ENCODE peak calls at places on chromosomes 16 and 17, in four cellular contexts. One of them, this sample, is unnamed.
A peak's percentile ranks its signal among the peaks of the same experiment; 100 is the strongest.

GRCh38 chr16:4321286-4322120 is 5.6 kb downstream of the GLIS2 start:
- DNase-seq in mucosa of descending colon: no peak
- DNase-seq in prostate gland: no peak
- DNase-seq in fibroblast of lung: no peak
- DNase-seq in this sample: no peak

GRCh38 chr16:66703359-66704215 is 7.0 kb upstream of the CMTM4 start:
- DNase-seq in prostate gland: no peak
- DNase-seq in mucosa of descending colon: no peak
- DNase-seq in fibroblast of lung: peak; percentile 28
- DNase-seq in this sample: no peak

GRCh38 chr17:77325826-77326581 is 185.2 kb downstream of the SEC14L1 start:
- DNase-seq in prostate gland: no peak
- DNase-seq in fibroblast of lung: peak; percentile 24
- DNase-seq in mucosa of descending colon: peak; percentile 40
- DNase-seq in this sample: peak; percentile 46

GRCh38 chr16:75235721-75236193 is 15.7 kb downstream of the BCAR1 start:
- DNase-seq in prostate gland: no peak
- DNase-seq in mucosa of descending colon: no peak
- DNase-seq in fibroblast of lung: no peak
- DNase-seq in this sample: peak; percentile 47

GRCh38 chr17:8709006-8709405 is 35.6 kb downstream of the CCDC42 start:
- DNase-seq in fibroblast of lung: no peak
- DNase-seq in prostate gland: no peak
- DNase-seq in mucosa of descending colon: no peak
- DNase-seq in this sample: no peak

GRCh38 chr17:82884341-82884871 is 44.6 kb upstream of the ZNF750 start:
- DNase-seq in fibroblast of lung: no peak
- DNase-seq in prostate gland: no peak
- DNase-seq in mucosa of descending colon: no peak
- DNase-seq in this sample: no peak

GRCh38 chr17:400257-400656 is 47.6 kb upstream of the RPH3AL start:
- DNase-seq in fibroblast of lung: no peak
- DNase-seq in prostate gland: no peak
- DNase-seq in mucosa of descending colon: no peak
- DNase-seq in this sample: peak; percentile 4

GRCh38 chr17:76145231-76146052 is 4.4 kb upstream of the FOXJ1 start:
- DNase-seq in mucosa of descending colon: peak; percentile 30
- DNase-seq in fibroblast of lung: no peak
- DNase-seq in prostate gland: no peak
- DNase-seq in this sample: no peak

GRCh38 chr17:79913451-79913850 is 74.2 kb upstream of the CBX4 start:
- DNase-seq in prostate gland: no peak
- DNase-seq in fibroblast of lung: no peak
- DNase-seq in mucosa of descending colon: no peak
- DNase-seq in this sample: no peak

GRCh38 chr17:9473716-9474115 is 101.9 kb downstream of the STX8 start:
- DNase-seq in mucosa of descending colon: no peak
- DNase-seq in fibroblast of lung: peak; percentile 94
- DNase-seq in prostate gland: no peak
- DNase-seq in this sample: no peak

GRCh38 chr17:36094746-36095145 is 4.8 kb upstream of the CCL3 start:
- DNase-seq in mucosa of descending colon: no peak
- DNase-seq in fibroblast of lung: no peak
- DNase-seq in prostate gland: no peak
- DNase-seq in this sample: no peak

GRCh38 chr17:81030726-81031570 is 4.0 kb upstream of the BAIAP2 start:
- DNase-seq in prostate gland: no peak
- DNase-seq in fibroblast of lung: no peak
- DNase-seq in mucosa of descending colon: peak; percentile 80
- DNase-seq in this sample: peak; percentile 82

GRCh38 chr16:89065445-89065795 is 28.2 kb upstream of the ACSF3 start:
- DNase-seq in prostate gland: no peak
- DNase-seq in fibroblast of lung: no peak
- DNase-seq in mucosa of descending colon: no peak
- DNase-seq in this sample: no peak

GRCh38 chr17:45225051-45225700 is 3.5 kb downstream of the FMNL1 start:
- DNase-seq in mucosa of descending colon: peak; percentile 8
- DNase-seq in fibroblast of lung: no peak
- DNase-seq in prostate gland: no peak
- DNase-seq in this sample: no peak

GRCh38 chr17:1934901-1935300 is 90.2 kb downstream of the RTN4RL1 start:
- DNase-seq in mucosa of descending colon: no peak
- DNase-seq in fibroblast of lung: no peak
- DNase-seq in prostate gland: no peak
- DNase-seq in this sample: no peak

GRCh38 chr17:7314719-7315569 is at the start of gene GPS2:
- DNase-seq in fibroblast of lung: peak; percentile 78
- DNase-seq in mucosa of descending colon: peak; percentile 95
- DNase-seq in prostate gland: peak; percentile 92
- DNase-seq in this sample: peak; percentile 96

GRCh38 chr17:18186271-18186982 is 2.8 kb downstream of the ALKBH5 start:
- DNase-seq in mucosa of descending colon: no peak
- DNase-seq in fibroblast of lung: peak; percentile 55
- DNase-seq in prostate gland: no peak
- DNase-seq in this sample: no peak

GRCh38 chr17:50865060-50865867 is 890 bp downstream of the TOB1 start:
- DNase-seq in prostate gland: peak; percentile 60
- DNase-seq in mucosa of descending colon: peak; percentile 59
- DNase-seq in fibroblast of lung: peak; percentile 58
- DNase-seq in this sample: peak; percentile 71

GRCh38 chr16:5004311-5004710 is 29.4 kb downstream of the NAGPA start:
- DNase-seq in mucosa of descending colon: no peak
- DNase-seq in prostate gland: no peak
- DNase-seq in fibroblast of lung: no peak
- DNase-seq in this sample: peak; percentile 11

GRCh38 chr17:47896672-47897490 is 845 bp downstream of the SP2 start:
- DNase-seq in fibroblast of lung: peak; percentile 20
- DNase-seq in mucosa of descending colon: no peak
- DNase-seq in prostate gland: no peak
- DNase-seq in this sample: no peak

GRCh38 chr17:55897301-55897700 is 146.4 kb downstream of the PCTP start:
- DNase-seq in mucosa of descending colon: no peak
- DNase-seq in fibroblast of lung: no peak
- DNase-seq in prostate gland: no peak
- DNase-seq in this sample: no peak

GRCh38 chr16:11565665-11566064 is 21.1 kb downstream of the LITAF start:
- DNase-seq in prostate gland: no peak
- DNase-seq in fibroblast of lung: no peak
- DNase-seq in mucosa of descending colon: no peak
- DNase-seq in this sample: no peak

GRCh38 chr17:21218101-21218500 is 4.1 kb upstream of the TMEM11 start:
- DNase-seq in fibroblast of lung: no peak
- DNase-seq in mucosa of descending colon: no peak
- DNase-seq in prostate gland: no peak
- DNase-seq in this sample: no peak

GRCh38 chr16:2341456-2342447 is 1.2 kb upstream of the ABCA3 start:
- DNase-seq in prostate gland: no peak
- DNase-seq in mucosa of descending colon: peak; percentile 9
- DNase-seq in fibroblast of lung: no peak
- DNase-seq in this sample: peak; percentile 55

GRCh38 chr16:23803591-23804123 is 32.1 kb upstream of the PRKCB start:
- DNase-seq in fibroblast of lung: peak; percentile 6
- DNase-seq in mucosa of descending colon: peak; percentile 88
- DNase-seq in prostate gland: peak; percentile 46
- DNase-seq in this sample: peak; percentile 70
- H3K4me3 ChIP-seq in fibroblast of lung: no peak overlapping the region
- H3K4me3 ChIP-seq in mucosa of descending colon: no peak overlapping the region
- H3K4me3 ChIP-seq in prostate gland: no peak overlapping the region
- H3K4me3 ChIP-seq in this sample: peak overlapping the region; percentile 27

GRCh38 chr17:71423871-71424546 is 696.8 kb upstream of the SOX9 start:
- DNase-seq in mucosa of descending colon: no peak
- DNase-seq in fibroblast of lung: peak; percentile 88
- DNase-seq in prostate gland: no peak
- DNase-seq in this sample: no peak

GRCh38 chr17:71417142-71417541 is 703.7 kb upstream of the SOX9 start:
- DNase-seq in fibroblast of lung: no peak
- DNase-seq in mucosa of descending colon: no peak
- DNase-seq in prostate gland: no peak
- DNase-seq in this sample: no peak

GRCh38 chr17:71427801-71428200 is 693.0 kb upstream of the SOX9 start:
- DNase-seq in prostate gland: no peak
- DNase-seq in mucosa of descending colon: no peak
- DNase-seq in fibroblast of lung: no peak
- DNase-seq in this sample: no peak

GRCh38 chr17:71428897-71429296 is 691.9 kb upstream of the SOX9 start:
- DNase-seq in fibroblast of lung: no peak
- DNase-seq in prostate gland: no peak
- DNase-seq in mucosa of descending colon: no peak
- DNase-seq in this sample: no peak

GRCh38 chr17:71422968-71423367 is 697.9 kb upstream of the SOX9 start:
- DNase-seq in prostate gland: no peak
- DNase-seq in fibroblast of lung: no peak
- DNase-seq in mucosa of descending colon: no peak
- DNase-seq in this sample: no peak
- H3K4me3 ChIP-seq in prostate gland: no peak overlapping the region
- H3K4me3 ChIP-seq in fibroblast of lung: no peak overlapping the region
- H3K4me3 ChIP-seq in mucosa of descending colon: no peak overlapping the region
- H3K4me3 ChIP-seq in this sample: no peak overlapping the region

GRCh38 chr17:65529040-65529633 is 32.3 kb downstream of the AXIN2 start:
- DNase-seq in fibroblast of lung: no peak
- DNase-seq in prostate gland: no peak
- DNase-seq in mucosa of descending colon: no peak
- DNase-seq in this sample: no peak
- H3K4me3 ChIP-seq in fibroblast of lung: no peak overlapping the region
- H3K4me3 ChIP-seq in prostate gland: no peak overlapping the region
- H3K4me3 ChIP-seq in mucosa of descending colon: no peak overlapping the region
- H3K4me3 ChIP-seq in this sample: no peak overlapping the region

GRCh38 chr17:28948342-28948741 is 3.0 kb downstream of the PHF12 start:
- DNase-seq in fibroblast of lung: no peak
- DNase-seq in mucosa of descending colon: no peak
- DNase-seq in prostate gland: no peak
- DNase-seq in this sample: no peak
- H3K4me3 ChIP-seq in fibroblast of lung: peak overlapping the region; percentile 81
- H3K4me3 ChIP-seq in mucosa of descending colon: no peak overlapping the region
- H3K4me3 ChIP-seq in prostate gland: peak overlapping the region; percentile 96
- H3K4me3 ChIP-seq in this sample: peak overlapping the region; percentile 86

GRCh38 chr16:55759983-55760664 is 72.8 kb downstream of the CES1 start:
- DNase-seq in prostate gland: no peak
- DNase-seq in mucosa of descending colon: peak; percentile 29
- DNase-seq in fibroblast of lung: no peak
- DNase-seq in this sample: peak; percentile 48
- H3K4me3 ChIP-seq in prostate gland: no peak overlapping the region
- H3K4me3 ChIP-seq in mucosa of descending colon: no peak overlapping the region
- H3K4me3 ChIP-seq in fibroblast of lung: no peak overlapping the region
- H3K4me3 ChIP-seq in this sample: no peak overlapping the region

DNA sequence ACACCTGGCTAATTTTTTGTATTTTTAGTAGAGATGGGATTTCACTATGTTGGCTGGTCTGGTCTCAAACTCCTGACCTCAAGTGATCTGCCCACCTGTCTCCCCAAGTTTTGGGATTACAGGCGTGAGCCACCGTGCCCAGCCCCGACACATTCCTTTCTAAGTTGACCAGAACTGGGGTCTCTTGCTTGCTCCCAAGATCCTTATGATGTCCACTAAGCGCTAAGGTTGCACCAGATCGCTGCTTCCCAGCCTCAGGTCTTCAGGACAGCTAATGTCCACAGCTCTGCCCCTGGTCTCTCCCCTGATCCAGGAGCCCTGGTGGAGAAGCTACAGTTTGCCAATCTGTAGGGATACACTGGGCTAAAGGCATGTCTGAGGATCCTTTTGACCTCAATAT is 29.5 kb downstream of the NSMCE1 start:
- DNase-seq in prostate gland: no peak
- DNase-seq in fibroblast of lung: no peak
- DNase-seq in mucosa of descending colon: no peak
- DNase-seq in this sample: peak; percentile 4
- H3K4me3 ChIP-seq in prostate gland: no peak overlapping the region
- H3K4me3 ChIP-seq in fibroblast of lung: no peak overlapping the region
- H3K4me3 ChIP-seq in mucosa of descending colon: no peak overlapping the region
- H3K4me3 ChIP-seq in this sample: no peak overlapping the region

GRCh38 chr17:29178750-29179231 is 1.4 kb downstream of the MYO18A start:
- DNase-seq in mucosa of descending colon: peak; percentile 56
- DNase-seq in prostate gland: no peak
- DNase-seq in fibroblast of lung: no peak
- DNase-seq in this sample: no peak
- H3K4me3 ChIP-seq in mucosa of descending colon: no peak overlapping the region
- H3K4me3 ChIP-seq in prostate gland: no peak overlapping the region
- H3K4me3 ChIP-seq in fibroblast of lung: peak overlapping the region; percentile 59
- H3K4me3 ChIP-seq in this sample: peak overlapping the region; percentile 69

DNA sequence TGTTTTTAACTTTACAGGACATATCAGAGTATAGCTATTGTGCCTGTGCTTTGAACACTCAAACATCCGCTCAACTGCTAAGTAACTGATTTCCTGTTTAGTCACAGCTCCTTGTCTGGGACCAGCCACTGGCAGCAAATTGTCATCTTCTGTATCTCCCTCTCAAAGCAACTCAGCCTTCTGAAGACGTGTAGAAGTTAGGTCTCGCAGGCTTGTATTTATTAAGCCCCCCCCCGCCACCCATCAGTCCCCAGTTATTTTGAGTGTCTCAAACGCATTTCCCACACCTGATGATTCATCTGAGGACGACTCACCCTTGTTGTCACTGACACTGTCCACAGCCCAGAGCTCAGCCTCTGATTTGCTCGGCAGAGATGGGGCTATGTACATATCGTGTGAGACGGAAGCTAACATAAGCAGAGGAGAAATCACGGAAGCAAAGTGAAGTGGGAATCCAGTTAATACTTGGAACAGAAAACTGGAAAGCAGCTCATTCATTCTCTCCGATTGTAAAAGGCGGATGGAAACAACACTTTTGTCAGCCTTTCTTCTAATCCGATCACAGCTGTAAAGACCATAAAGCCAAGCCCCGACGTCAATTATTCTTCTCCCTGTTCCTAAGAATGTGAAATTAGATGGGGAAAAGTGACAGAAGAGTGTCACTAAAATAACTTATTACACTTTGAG is 64.1 kb downstream of the PITPNC1 start:
- DNase-seq in fibroblast of lung: peak; percentile 75
- DNase-seq in prostate gland: no peak
- DNase-seq in mucosa of descending colon: peak; percentile 47
- DNase-seq in this sample: no peak
- H3K4me3 ChIP-seq in fibroblast of lung: no peak overlapping the region
- H3K4me3 ChIP-seq in prostate gland: no peak overlapping the region
- H3K4me3 ChIP-seq in mucosa of descending colon: no peak overlapping the region
- H3K4me3 ChIP-seq in this sample: peak overlapping the region; percentile 25